ENCODE peak calls at places on chromosomes 16 and 17, in five cellular contexts. T is AG09309, M is mucosa of descending colon, Q is left ventricle myocardium inferior, S is HCT116. N is an unnamed sample.

GRCh38 chr16:4511441-4512082 is 27.0 kb downstream of the CDIP1 start:
- DNase-seq in S (no peak), T (no peak), Q (peak; percentile 65), M (peak; percentile 77), N (peak; percentile 62)

GRCh38 chr16:25628766-25629165 is 63.0 kb upstream of the HS3ST4 start:
- DNase-seq in S (no peak), M (no peak), T (no peak), Q (no peak), N (no peak)

GRCh38 chr16:75254359-75254837 is 3.0 kb upstream of the BCAR1 start:
- DNase-seq in M (no peak), T (peak; percentile 61), Q (no peak), S (no peak), N (peak; percentile 75)

GRCh38 chr16:30985401-30986128 is 558 bp downstream of the HSD3B7 start:
- DNase-seq in S (peak; percentile 37), M (peak; percentile 85), Q (no peak), T (no peak), N (no peak)

GRCh38 chr17:50277357-50277754 is 3.1 kb downstream of the TMEM92 start:
- DNase-seq in T (no peak), S (no peak), M (peak; percentile 34), Q (no peak), N (no peak)

GRCh38 chr16:77584205-77584859 is 138.0 kb upstream of the NUDT7 start:
- DNase-seq in M (no peak), S (peak; percentile 46), Q (no peak), T (peak; percentile 20), N (peak; percentile 87)

GRCh38 chr16:2753523-2754020 is 1.1 kb downstream of the SRRM2 start:
- DNase-seq in M (peak; percentile 31), Q (no peak), T (no peak), S (no peak), N (peak; percentile 33)

GRCh38 chr16:85902366-85903155 is 3.6 kb downstream of the IRF8 start:
- DNase-seq in M (peak; percentile 70), Q (no peak), T (no peak), S (no peak), N (no peak)

GRCh38 chr17:78736526-78737079 is 45.5 kb downstream of the CYTH1 start:
- DNase-seq in M (peak; percentile 95), Q (peak; percentile 79), T (no peak), S (peak; percentile 90), N (no peak)
- H3K4me3 ChIP-seq in M (peak overlapping the region; percentile 52), Q (peak overlapping the region; percentile 69), T (no peak overlapping the region), S (peak overlapping the region; percentile 67), N (no peak overlapping the region)

DNA sequence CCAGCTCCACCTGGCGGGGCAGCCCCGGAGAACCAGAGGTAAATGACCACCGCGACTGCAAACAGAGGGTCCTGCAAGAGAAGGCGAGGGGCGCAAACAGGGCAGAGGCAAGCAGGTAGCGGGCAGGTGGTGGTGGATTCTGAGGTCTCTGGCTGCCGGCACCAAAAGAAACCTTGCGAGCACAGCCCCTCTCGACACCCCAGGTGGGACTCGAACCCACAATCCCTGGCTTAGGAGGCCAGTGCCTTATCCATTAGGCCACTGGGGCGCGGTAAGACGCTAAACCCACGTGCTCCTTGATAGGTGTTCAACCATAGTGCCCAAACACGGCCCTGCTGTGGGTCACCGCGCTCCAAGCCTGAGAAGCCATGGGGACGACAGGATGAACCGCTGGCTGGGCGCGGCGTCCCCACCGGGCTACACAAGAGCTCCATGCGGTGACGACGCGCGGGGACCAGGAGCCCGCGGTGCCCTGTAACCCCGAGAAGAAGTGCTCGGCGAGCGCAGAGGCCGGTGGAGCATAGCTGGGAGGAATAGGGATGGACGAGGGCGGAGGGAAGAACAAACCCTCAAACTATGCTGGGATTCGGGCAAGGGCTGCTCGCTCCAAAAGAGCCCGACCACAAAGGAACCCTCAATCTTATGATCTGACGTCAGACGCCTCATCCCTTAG is 12.4 kb downstream of the ATP5PD start:
- DNase-seq in M (peak; percentile 89), T (no peak), Q (peak; percentile 83), S (peak; percentile 93), N (peak; percentile 90)
- TF ChIP-seq CTCF in M (no peak), T (peak; percentile 25), Q (no peak), S (peak; percentile 37), N (peak; percentile 39)

GRCh38 chr16:80547145-80547544 is 6.4 kb downstream of the DYNLRB2 start:
- DNase-seq in Q (no peak), M (no peak), T (no peak), S (no peak), N (no peak)

GRCh38 chr16:80541306-80541694 is 507 bp downstream of the DYNLRB2 start:
- DNase-seq in S (no peak), M (no peak), T (no peak), Q (no peak), N (no peak)

GRCh38 chr16:80546249-80546648 is 5.5 kb downstream of the DYNLRB2 start:
- DNase-seq in S (no peak), Q (no peak), M (no peak), T (no peak), N (no peak)

GRCh38 chr16:80543162-80543561 is 2.4 kb downstream of the DYNLRB2 start:
- DNase-seq in M (no peak), T (no peak), S (no peak), Q (no peak), N (no peak)

DNA sequence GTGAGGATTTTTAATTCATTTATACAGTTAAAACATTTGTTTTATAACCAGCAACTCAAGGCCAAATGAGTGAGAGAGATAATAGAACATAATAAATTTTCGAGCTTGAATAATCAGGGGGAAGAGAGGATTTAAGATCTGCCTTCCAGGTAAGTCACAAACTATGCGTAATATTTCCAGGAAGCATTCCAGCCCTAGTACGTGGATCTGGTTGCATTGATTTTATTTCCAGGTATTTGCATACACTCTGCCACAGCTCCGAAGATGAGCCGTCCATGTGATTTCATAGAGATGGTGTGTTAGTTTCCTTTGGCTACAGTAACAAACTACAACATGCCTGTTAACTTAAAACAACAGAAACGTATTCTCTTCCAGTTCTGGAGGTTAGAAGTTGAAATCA is 3.5 kb downstream of the DYNLRB2 start:
- DNase-seq in S (no peak), M (no peak), T (no peak), Q (no peak), N (no peak)
- H3K4me3 ChIP-seq in S (no peak overlapping the region), M (no peak overlapping the region), T (no peak overlapping the region), Q (no peak overlapping the region), N (no peak overlapping the region)

GRCh38 chr17:70763018-70763417 is 593.7 kb downstream of the KCNJ2 start:
- DNase-seq in M (no peak), Q (no peak), S (no peak), T (no peak), N (no peak)

GRCh38 chr17:70772761-70773160 is 603.4 kb downstream of the KCNJ2 start:
- DNase-seq in S (no peak), Q (no peak), M (no peak), T (no peak), N (no peak)

DNA sequence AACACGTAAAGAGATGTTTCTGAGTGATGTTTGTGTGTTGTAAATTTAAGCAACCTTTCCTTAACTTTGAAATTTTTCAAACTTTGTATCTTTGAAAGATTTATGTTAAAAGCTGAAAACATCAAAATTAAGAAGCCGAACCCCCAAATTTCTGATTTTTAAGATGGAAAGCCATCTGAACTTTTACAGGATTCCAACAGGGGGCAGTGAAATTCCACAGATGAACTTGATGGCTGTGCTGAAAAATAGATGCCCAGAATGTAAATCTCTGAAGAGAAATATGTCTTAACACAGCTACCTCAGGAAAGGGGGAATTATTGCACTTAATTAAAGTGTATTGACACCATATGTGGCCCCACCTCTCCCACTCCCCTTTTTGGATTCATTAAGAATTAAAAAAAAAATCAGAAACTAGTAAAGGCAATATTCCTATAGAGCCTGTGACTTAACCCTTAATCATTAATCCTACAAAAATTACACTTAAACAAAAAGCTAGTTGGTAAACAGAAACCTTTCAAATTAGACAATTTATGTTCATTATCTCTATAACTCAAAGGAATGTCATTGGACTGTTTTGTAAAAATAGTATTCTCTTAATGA is 597.9 kb downstream of the KCNJ2 start:
- DNase-seq in Q (no peak), T (no peak), M (no peak), S (peak; percentile 42), N (peak; percentile 77)
- TF ChIP-seq CTCF in Q (peak; percentile 61), T (peak; percentile 71), M (peak; percentile 39), S (peak; percentile 95), N (peak; percentile 73)

GRCh38 chr17:45429338-45430005 is 3.2 kb downstream of the ARHGAP27 start:
- DNase-seq in Q (no peak), S (no peak), T (no peak), M (no peak), N (no peak)
- H3K4me3 ChIP-seq in Q (peak overlapping the region; percentile 36), S (no peak overlapping the region), T (no peak overlapping the region), M (no peak overlapping the region), N (no peak overlapping the region)

GRCh38 chr17:69763503-69763902 is 311.5 kb upstream of the KCNJ16 start:
- DNase-seq in S (no peak), T (no peak), M (no peak), Q (no peak), N (peak; percentile 61)

GRCh38 chr17:69773081-69773480 is 301.9 kb upstream of the KCNJ16 start:
- DNase-seq in T (no peak), M (no peak), S (no peak), Q (no peak), N (peak; percentile 16)

GRCh38 chr17:69764137-69764536 is 310.9 kb upstream of the KCNJ16 start:
- DNase-seq in Q (no peak), S (no peak), M (no peak), T (no peak), N (peak; percentile 38)

DNA sequence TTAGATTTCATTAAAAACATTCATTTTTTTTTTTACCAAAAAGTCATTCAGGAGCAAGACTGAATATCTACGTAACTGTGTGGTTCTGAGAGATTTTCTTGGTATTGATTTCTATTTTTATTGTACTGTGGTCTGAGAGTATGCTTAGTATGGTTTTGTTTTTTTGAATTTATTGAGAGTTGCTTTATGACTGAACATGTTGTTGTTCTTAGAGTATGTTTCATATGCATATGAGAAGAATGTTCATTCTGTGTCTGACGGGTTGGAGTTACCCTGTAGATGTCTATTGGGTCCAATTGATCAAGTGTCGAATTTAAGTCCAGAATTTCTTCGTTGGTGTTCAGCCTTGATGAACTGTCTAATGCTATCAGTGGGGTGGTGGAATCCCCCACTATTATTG is 306.0 kb upstream of the KCNJ16 start:
- DNase-seq in S (no peak), M (no peak), Q (no peak), T (no peak), N (no peak)
- TF ChIP-seq CTCF in S (no peak), M (no peak), Q (no peak), T (no peak), N (no peak)

GRCh38 chr17:71974051-71974450 is 146.8 kb upstream of the SOX9 start:
- DNase-seq in Q (no peak), T (no peak), S (no peak), M (no peak), N (no peak)

GRCh38 chr17:71980171-71980570 is 140.6 kb upstream of the SOX9 start:
- DNase-seq in S (no peak), Q (no peak), M (no peak), T (no peak), N (no peak)

GRCh38 chr17:71978435-71978834 is 142.4 kb upstream of the SOX9 start:
- DNase-seq in M (no peak), T (no peak), S (no peak), Q (no peak), N (no peak)

GRCh38 chr17:71975998-71976649 is 144.7 kb upstream of the SOX9 start:
- DNase-seq in Q (peak; percentile 80), S (no peak), M (peak; percentile 85), T (peak; percentile 89), N (peak; percentile 95)

GRCh38 chr17:71975331-71975801 is 145.5 kb upstream of the SOX9 start:
- DNase-seq in Q (peak; percentile 73), S (no peak), M (peak; percentile 81), T (no peak), N (peak; percentile 46)
- H3K4me3 ChIP-seq in Q (peak overlapping the region; percentile 54), S (no peak overlapping the region), M (no peak overlapping the region), T (peak overlapping the region; percentile 46), N (peak overlapping the region; percentile 57)

GRCh38 chr17:64016248-64016784 is 4.1 kb downstream of the ICAM2 start:
- DNase-seq in T (no peak), Q (no peak), S (no peak), M (no peak), N (no peak)
- TF ChIP-seq CTCF in T (peak; percentile 23), Q (peak; percentile 34), S (peak; percentile 34), M (no peak), N (peak; percentile 41)